ENCODE peak calls at places on chromosomes 7 and 10, in eight cellular contexts. One of them, this sample, is unnamed.
A peak's percentile ranks its signal among the peaks of the same experiment; 100 is the strongest.

GRCh38 chr7:157459966-157460365 is 123.2 kb downstream of the DNAJB6 start:
- DNase-seq in cardiac fibroblast: no peak
- DNase-seq in heart right ventricle: no peak
- DNase-seq in H9: no peak
- DNase-seq in hepatocyte: no peak
- DNase-seq in astrocyte: no peak
- DNase-seq in HCT116: no peak
- DNase-seq in A549: no peak
- DNase-seq in this sample: no peak

GRCh38 chr7:13641699-13642098 is 347.8 kb downstream of the ETV1 start:
- DNase-seq in astrocyte: peak; percentile 63
- DNase-seq in H9: no peak
- DNase-seq in HCT116: no peak
- DNase-seq in A549: no peak
- DNase-seq in hepatocyte: peak; percentile 5
- DNase-seq in cardiac fibroblast: peak; percentile 48
- DNase-seq in heart right ventricle: no peak
- DNase-seq in this sample: no peak

GRCh38 chr10:128693493-128694132 is 567.4 kb upstream of the MKI67 start:
- DNase-seq in HCT116: no peak
- DNase-seq in cardiac fibroblast: no peak
- DNase-seq in A549: no peak
- DNase-seq in H9: no peak
- DNase-seq in heart right ventricle: no peak
- DNase-seq in hepatocyte: no peak
- DNase-seq in astrocyte: no peak
- DNase-seq in this sample: no peak

GRCh38 chr10:99172130-99172738 is 63.4 kb downstream of the HPSE2 start:
- DNase-seq in HCT116: peak; percentile 51
- DNase-seq in hepatocyte: peak; percentile 80
- DNase-seq in heart right ventricle: no peak
- DNase-seq in cardiac fibroblast: peak; percentile 30
- DNase-seq in astrocyte: no peak
- DNase-seq in H9: peak; percentile 63
- DNase-seq in A549: peak; percentile 49
- DNase-seq in this sample: peak; percentile 52

GRCh38 chr7:5695037-5695708 is 86.3 kb downstream of the RNF216 start:
- DNase-seq in hepatocyte: peak; percentile 49
- DNase-seq in H9: no peak
- DNase-seq in A549: no peak
- DNase-seq in heart right ventricle: peak; percentile 50
- DNase-seq in astrocyte: peak; percentile 97
- DNase-seq in cardiac fibroblast: peak; percentile 78
- DNase-seq in HCT116: no peak
- DNase-seq in this sample: no peak

GRCh38 chr10:108454793-108455192 is 1290.3 kb upstream of the SORCS1 start:
- DNase-seq in astrocyte: no peak
- DNase-seq in hepatocyte: no peak
- DNase-seq in HCT116: no peak
- DNase-seq in A549: no peak
- DNase-seq in heart right ventricle: no peak
- DNase-seq in cardiac fibroblast: peak; percentile 20
- DNase-seq in H9: no peak
- DNase-seq in this sample: no peak

GRCh38 chr10:94571528-94571927 is 25.9 kb downstream of the HELLS start:
- DNase-seq in A549: no peak
- DNase-seq in HCT116: no peak
- DNase-seq in cardiac fibroblast: peak; percentile 12
- DNase-seq in H9: no peak
- DNase-seq in heart right ventricle: no peak
- DNase-seq in hepatocyte: no peak
- DNase-seq in astrocyte: no peak
- DNase-seq in this sample: no peak

GRCh38 chr7:101952355-101953247 is 135.2 kb downstream of the CUX1 start:
- DNase-seq in A549: peak; percentile 29
- DNase-seq in HCT116: peak; percentile 86
- DNase-seq in heart right ventricle: no peak
- DNase-seq in hepatocyte: peak; percentile 51
- DNase-seq in cardiac fibroblast: peak; percentile 80
- DNase-seq in H9: no peak
- DNase-seq in astrocyte: peak; percentile 91
- DNase-seq in this sample: no peak

GRCh38 chr7:8700076-8700624 is 266.7 kb downstream of the NXPH1 start:
- DNase-seq in heart right ventricle: no peak
- DNase-seq in astrocyte: no peak
- DNase-seq in cardiac fibroblast: no peak
- DNase-seq in H9: no peak
- DNase-seq in A549: no peak
- DNase-seq in HCT116: no peak
- DNase-seq in hepatocyte: no peak
- DNase-seq in this sample: no peak

GRCh38 chr7:132869166-132869861 is 212.6 kb downstream of the CHCHD3 start:
- DNase-seq in HCT116: no peak
- DNase-seq in heart right ventricle: no peak
- DNase-seq in cardiac fibroblast: no peak
- DNase-seq in hepatocyte: no peak
- DNase-seq in astrocyte: no peak
- DNase-seq in A549: no peak
- DNase-seq in H9: no peak
- DNase-seq in this sample: no peak

GRCh38 chr7:12524794-12525386 is 45.6 kb upstream of the SCIN start:
- DNase-seq in astrocyte: peak; percentile 39
- DNase-seq in cardiac fibroblast: peak; percentile 70
- DNase-seq in HCT116: peak; percentile 60
- DNase-seq in A549: peak; percentile 24
- DNase-seq in heart right ventricle: no peak
- DNase-seq in hepatocyte: peak; percentile 62
- DNase-seq in H9: no peak
- DNase-seq in this sample: no peak

GRCh38 chr7:97117035-97117371 is 495 bp upstream of the SDHAF3 start:
- DNase-seq in H9: no peak
- DNase-seq in HCT116: no peak
- DNase-seq in heart right ventricle: no peak
- DNase-seq in astrocyte: no peak
- DNase-seq in cardiac fibroblast: no peak
- DNase-seq in hepatocyte: no peak
- DNase-seq in A549: no peak
- DNase-seq in this sample: no peak

GRCh38 chr7:97119747-97120146 is 2.2 kb downstream of the SDHAF3 start:
- DNase-seq in A549: no peak
- DNase-seq in hepatocyte: no peak
- DNase-seq in HCT116: no peak
- DNase-seq in astrocyte: no peak
- DNase-seq in cardiac fibroblast: no peak
- DNase-seq in heart right ventricle: no peak
- DNase-seq in H9: no peak
- DNase-seq in this sample: no peak

GRCh38 chr7:97117372-97118188 is at the start of gene SDHAF3:
- DNase-seq in astrocyte: peak; percentile 95
- DNase-seq in H9: peak; percentile 99
- DNase-seq in HCT116: peak; percentile 96
- DNase-seq in heart right ventricle: peak; percentile 98
- DNase-seq in cardiac fibroblast: peak; percentile 99
- DNase-seq in hepatocyte: peak; percentile 99
- DNase-seq in A549: peak; percentile 96
- DNase-seq in this sample: peak; percentile 98

GRCh38 chr7:97118306-97118917 is 914 bp downstream of the SDHAF3 start:
- DNase-seq in astrocyte: no peak
- DNase-seq in H9: no peak
- DNase-seq in A549: no peak
- DNase-seq in HCT116: no peak
- DNase-seq in hepatocyte: no peak
- DNase-seq in heart right ventricle: no peak
- DNase-seq in cardiac fibroblast: peak; percentile 14
- DNase-seq in this sample: no peak

GRCh38 chr7:97120713-97121457 is 3.4 kb downstream of the SDHAF3 start:
- DNase-seq in H9: no peak
- DNase-seq in A549: no peak
- DNase-seq in cardiac fibroblast: no peak
- DNase-seq in astrocyte: no peak
- DNase-seq in heart right ventricle: no peak
- DNase-seq in HCT116: no peak
- DNase-seq in hepatocyte: no peak
- DNase-seq in this sample: no peak
- TF ChIP-seq CTCF in H9: no peak
- TF ChIP-seq CTCF in A549: no peak
- TF ChIP-seq CTCF in cardiac fibroblast: no peak
- TF ChIP-seq CTCF in astrocyte: no peak
- TF ChIP-seq CTCF in heart right ventricle: no peak
- TF ChIP-seq CTCF in HCT116: no peak
- TF ChIP-seq CTCF in hepatocyte: no peak
- TF ChIP-seq CTCF in this sample: no peak

GRCh38 chr7:18123508-18124239 is 96.0 kb upstream of the PRPS1L1 start:
- DNase-seq in heart right ventricle: no peak
- DNase-seq in astrocyte: no peak
- DNase-seq in H9: no peak
- DNase-seq in hepatocyte: no peak
- DNase-seq in HCT116: no peak
- DNase-seq in A549: no peak
- DNase-seq in cardiac fibroblast: no peak
- DNase-seq in this sample: no peak

GRCh38 chr7:18125536-18125935 is 97.9 kb upstream of the PRPS1L1 start:
- DNase-seq in cardiac fibroblast: peak; percentile 54
- DNase-seq in H9: no peak
- DNase-seq in astrocyte: peak; percentile 14
- DNase-seq in HCT116: no peak
- DNase-seq in heart right ventricle: no peak
- DNase-seq in A549: no peak
- DNase-seq in hepatocyte: peak; percentile 26
- DNase-seq in this sample: no peak

GRCh38 chr7:18116661-18117060 is 89.0 kb upstream of the PRPS1L1 start:
- DNase-seq in A549: no peak
- DNase-seq in astrocyte: peak; percentile 44
- DNase-seq in HCT116: no peak
- DNase-seq in H9: no peak
- DNase-seq in hepatocyte: no peak
- DNase-seq in heart right ventricle: no peak
- DNase-seq in cardiac fibroblast: no peak
- DNase-seq in this sample: no peak

GRCh38 chr7:18117482-18117881 is 89.8 kb upstream of the PRPS1L1 start:
- DNase-seq in heart right ventricle: no peak
- DNase-seq in astrocyte: peak; percentile 94
- DNase-seq in A549: no peak
- DNase-seq in HCT116: no peak
- DNase-seq in hepatocyte: no peak
- DNase-seq in H9: no peak
- DNase-seq in cardiac fibroblast: no peak
- DNase-seq in this sample: no peak

GRCh38 chr7:18119985-18120384 is 92.3 kb upstream of the PRPS1L1 start:
- DNase-seq in A549: no peak
- DNase-seq in hepatocyte: no peak
- DNase-seq in HCT116: peak; percentile 3
- DNase-seq in heart right ventricle: no peak
- DNase-seq in H9: no peak
- DNase-seq in astrocyte: no peak
- DNase-seq in cardiac fibroblast: peak; percentile 27
- DNase-seq in this sample: no peak
- TF ChIP-seq CTCF in A549: no peak
- TF ChIP-seq CTCF in hepatocyte: peak; percentile 10
- TF ChIP-seq CTCF in HCT116: peak; percentile 41
- TF ChIP-seq CTCF in heart right ventricle: peak; percentile 48
- TF ChIP-seq CTCF in H9: peak; percentile 63
- TF ChIP-seq CTCF in astrocyte: peak; percentile 43
- TF ChIP-seq CTCF in cardiac fibroblast: peak; percentile 27
- TF ChIP-seq CTCF in this sample: peak; percentile 30

GRCh38 chr7:147078324-147078723 is 961.7 kb downstream of the CNTNAP2 start:
- DNase-seq in hepatocyte: no peak
- DNase-seq in astrocyte: no peak
- DNase-seq in H9: no peak
- DNase-seq in A549: no peak
- DNase-seq in heart right ventricle: no peak
- DNase-seq in cardiac fibroblast: no peak
- DNase-seq in HCT116: no peak
- DNase-seq in this sample: no peak

GRCh38 chr7:147081117-147081516 is 964.5 kb downstream of the CNTNAP2 start:
- DNase-seq in A549: no peak
- DNase-seq in hepatocyte: no peak
- DNase-seq in H9: no peak
- DNase-seq in heart right ventricle: no peak
- DNase-seq in astrocyte: no peak
- DNase-seq in cardiac fibroblast: no peak
- DNase-seq in HCT116: no peak
- DNase-seq in this sample: no peak

GRCh38 chr7:147079083-147079482 is 962.5 kb downstream of the CNTNAP2 start:
- DNase-seq in hepatocyte: no peak
- DNase-seq in H9: no peak
- DNase-seq in cardiac fibroblast: no peak
- DNase-seq in A549: no peak
- DNase-seq in astrocyte: no peak
- DNase-seq in heart right ventricle: no peak
- DNase-seq in HCT116: no peak
- DNase-seq in this sample: no peak
- TF ChIP-seq CTCF in hepatocyte: no peak
- TF ChIP-seq CTCF in H9: peak; percentile 58
- TF ChIP-seq CTCF in cardiac fibroblast: no peak
- TF ChIP-seq CTCF in A549: no peak
- TF ChIP-seq CTCF in astrocyte: no peak
- TF ChIP-seq CTCF in heart right ventricle: no peak
- TF ChIP-seq CTCF in HCT116: no peak
- TF ChIP-seq CTCF in this sample: no peak

GRCh38 chr10:48910557-48910956 is 29.1 kb downstream of the LRRC18 start:
- DNase-seq in cardiac fibroblast: no peak
- DNase-seq in A549: no peak
- DNase-seq in HCT116: no peak
- DNase-seq in hepatocyte: no peak
- DNase-seq in H9: no peak
- DNase-seq in heart right ventricle: no peak
- DNase-seq in astrocyte: no peak
- DNase-seq in this sample: no peak

GRCh38 chr10:48902096-48902495 is 37.5 kb downstream of the LRRC18 start:
- DNase-seq in heart right ventricle: no peak
- DNase-seq in cardiac fibroblast: no peak
- DNase-seq in A549: no peak
- DNase-seq in hepatocyte: no peak
- DNase-seq in HCT116: no peak
- DNase-seq in astrocyte: no peak
- DNase-seq in H9: no peak
- DNase-seq in this sample: no peak

GRCh38 chr10:48903151-48903550 is 36.5 kb downstream of the LRRC18 start:
- DNase-seq in cardiac fibroblast: no peak
- DNase-seq in heart right ventricle: no peak
- DNase-seq in H9: no peak
- DNase-seq in astrocyte: no peak
- DNase-seq in hepatocyte: no peak
- DNase-seq in HCT116: no peak
- DNase-seq in A549: no peak
- DNase-seq in this sample: no peak

GRCh38 chr10:48905311-48905710 is 34.3 kb downstream of the LRRC18 start:
- DNase-seq in HCT116: no peak
- DNase-seq in hepatocyte: no peak
- DNase-seq in H9: no peak
- DNase-seq in heart right ventricle: no peak
- DNase-seq in astrocyte: no peak
- DNase-seq in A549: no peak
- DNase-seq in cardiac fibroblast: no peak
- DNase-seq in this sample: no peak

DNA sequence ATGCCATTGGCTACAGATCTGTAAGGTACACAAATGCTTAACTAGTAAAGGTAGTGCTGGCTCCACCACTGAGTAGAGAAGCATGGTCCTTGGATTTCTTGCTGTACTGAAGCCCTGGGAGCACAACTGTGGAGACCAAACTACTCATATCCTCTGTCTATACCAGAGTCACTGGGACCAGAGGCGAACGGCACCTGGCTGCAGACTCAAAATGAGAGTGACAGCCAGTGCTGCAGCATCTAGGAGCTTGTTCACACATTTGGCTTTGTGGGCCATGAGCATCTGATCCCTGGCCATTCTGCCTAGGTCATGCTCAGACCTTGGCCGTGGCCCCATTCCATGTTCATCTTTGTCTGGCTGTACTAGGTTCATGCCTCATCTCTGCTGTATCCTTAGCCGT is 31.9 kb downstream of the LRRC18 start:
- DNase-seq in A549: no peak
- DNase-seq in cardiac fibroblast: no peak
- DNase-seq in heart right ventricle: no peak
- DNase-seq in H9: no peak
- DNase-seq in HCT116: no peak
- DNase-seq in hepatocyte: no peak
- DNase-seq in astrocyte: no peak
- DNase-seq in this sample: no peak
- TF ChIP-seq CTCF in A549: no peak
- TF ChIP-seq CTCF in cardiac fibroblast: no peak
- TF ChIP-seq CTCF in heart right ventricle: no peak
- TF ChIP-seq CTCF in H9: no peak
- TF ChIP-seq CTCF in HCT116: no peak
- TF ChIP-seq CTCF in hepatocyte: no peak
- TF ChIP-seq CTCF in astrocyte: no peak
- TF ChIP-seq CTCF in this sample: no peak